ENCODE peak calls at places on chromosomes 1 and 21, in seven cellular contexts. J is NT2/D1, T is GM12878, B is H1, Q is K562, X is HepG2, V is HCT116. D is an unnamed sample.

GRCh38 chr1:223202376-223202775 is 59.3 kb upstream of the TLR5 start:
- DNase-seq in J (no peak), T (no peak), B (no peak), Q (no peak), X (no peak), V (no peak), D (no peak)

GRCh38 chr1:217721692-217722091 is 90.5 kb downstream of the SPATA17 start:
- DNase-seq in J (no peak), T (no peak), B (no peak), Q (no peak), X (no peak), V (no peak), D (no peak)

GRCh38 chr1:162197041-162197511 is 127.6 kb downstream of the NOS1AP start:
- DNase-seq in J (no peak), T (no peak), B (no peak), Q (no peak), X (peak; percentile 82), V (no peak), D (no peak)

GRCh38 chr1:61116421-61116820 is 34.1 kb downstream of the NFIA start:
- DNase-seq in J (no peak), T (no peak), B (no peak), Q (no peak), X (no peak), V (no peak), D (no peak)

GRCh38 chr21:20875741-20876140 is 122.5 kb upstream of the NCAM2 start:
- DNase-seq in J (peak; percentile 3), T (no peak), B (no peak), Q (no peak), X (no peak), V (no peak), D (no peak)

GRCh38 chr1:107480548-107480947 is 339.7 kb downstream of the NTNG1 start:
- DNase-seq in J (no peak), T (no peak), B (no peak), Q (no peak), X (no peak), V (no peak), D (peak; percentile 85)

GRCh38 chr1:247118946-247119446 is 14.8 kb upstream of the ZNF669 start:
- DNase-seq in J (peak; percentile 92), T (no peak), B (peak; percentile 89), Q (peak; percentile 63), X (peak; percentile 79), V (peak; percentile 22), D (peak; percentile 72)

GRCh38 chr1:18908911-18909771 is 6.8 kb upstream of the ALDH4A1 start:
- DNase-seq in J (no peak), T (no peak), B (no peak), Q (peak; percentile 87), X (no peak), V (no peak), D (no peak)

DNA sequence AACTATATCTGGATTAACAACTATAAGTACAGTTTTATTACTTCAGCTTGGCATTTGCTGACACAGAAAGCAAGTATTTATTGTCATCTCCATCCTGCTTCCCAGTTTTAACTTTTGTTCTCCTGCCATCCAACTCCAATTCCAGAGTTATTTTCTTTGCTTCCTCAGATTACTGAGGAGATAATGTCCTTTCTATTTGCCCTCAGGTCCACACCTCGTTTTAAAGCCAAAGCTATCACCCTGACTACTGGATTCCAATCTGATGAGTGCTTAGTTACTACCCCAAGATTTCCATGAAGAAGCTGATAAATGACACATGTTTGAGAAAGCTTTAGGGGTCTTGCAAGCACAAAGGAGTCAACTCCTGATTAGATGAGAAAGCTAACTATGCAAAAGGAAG is 25.2 kb downstream of the ACKR1 start:
- DNase-seq in J (no peak), T (no peak), B (no peak), Q (no peak), X (no peak), V (no peak), D (no peak)
- TF ChIP-seq YY1 in J (no peak), T (no peak), B (no peak), Q (no peak), X (no peak), V (no peak), D (no peak)

DNA sequence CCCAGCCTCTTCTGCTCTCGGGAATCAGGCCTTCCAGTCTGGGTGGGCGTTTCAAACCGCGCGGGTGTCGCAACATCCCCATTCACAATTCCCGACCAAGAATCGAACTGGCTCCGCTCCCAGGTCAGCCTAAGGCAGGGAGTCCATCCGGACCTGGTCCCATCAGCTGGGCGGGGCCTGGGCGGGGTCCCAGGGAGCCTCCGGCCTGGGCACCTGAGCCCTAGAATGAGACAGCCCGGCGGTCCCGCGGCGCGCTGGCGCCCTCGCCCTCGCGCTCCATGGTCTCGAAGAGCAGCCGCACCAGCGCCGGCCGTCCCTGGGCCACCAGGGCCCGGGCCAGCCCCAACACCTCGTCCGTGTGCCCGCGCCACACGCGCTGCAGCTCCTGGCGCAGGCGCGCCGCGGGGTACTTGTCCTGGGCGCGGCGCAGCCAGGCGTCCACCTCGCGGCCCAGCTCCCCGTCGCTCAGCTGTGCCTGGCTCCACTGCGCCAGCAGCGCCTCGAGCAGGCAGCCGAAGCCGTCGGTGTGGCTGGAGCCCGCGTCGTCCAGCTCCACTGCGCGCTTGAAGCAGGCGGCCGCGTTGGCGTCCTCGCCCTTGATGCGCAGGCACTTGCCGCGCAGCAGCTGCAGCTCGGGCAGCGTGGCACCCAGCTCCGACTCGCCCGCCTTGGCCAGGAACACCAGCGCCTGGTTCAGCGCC is 16.9 kb upstream of the PARS2 start:
- DNase-seq in J (no peak), T (no peak), B (peak; percentile 78), Q (no peak), X (no peak), V (no peak), D (no peak)
- TF ChIP-seq YY1 in J (no peak), T (no peak), B (no peak), Q (no peak), X (no peak), V (no peak), D (no peak)

DNA sequence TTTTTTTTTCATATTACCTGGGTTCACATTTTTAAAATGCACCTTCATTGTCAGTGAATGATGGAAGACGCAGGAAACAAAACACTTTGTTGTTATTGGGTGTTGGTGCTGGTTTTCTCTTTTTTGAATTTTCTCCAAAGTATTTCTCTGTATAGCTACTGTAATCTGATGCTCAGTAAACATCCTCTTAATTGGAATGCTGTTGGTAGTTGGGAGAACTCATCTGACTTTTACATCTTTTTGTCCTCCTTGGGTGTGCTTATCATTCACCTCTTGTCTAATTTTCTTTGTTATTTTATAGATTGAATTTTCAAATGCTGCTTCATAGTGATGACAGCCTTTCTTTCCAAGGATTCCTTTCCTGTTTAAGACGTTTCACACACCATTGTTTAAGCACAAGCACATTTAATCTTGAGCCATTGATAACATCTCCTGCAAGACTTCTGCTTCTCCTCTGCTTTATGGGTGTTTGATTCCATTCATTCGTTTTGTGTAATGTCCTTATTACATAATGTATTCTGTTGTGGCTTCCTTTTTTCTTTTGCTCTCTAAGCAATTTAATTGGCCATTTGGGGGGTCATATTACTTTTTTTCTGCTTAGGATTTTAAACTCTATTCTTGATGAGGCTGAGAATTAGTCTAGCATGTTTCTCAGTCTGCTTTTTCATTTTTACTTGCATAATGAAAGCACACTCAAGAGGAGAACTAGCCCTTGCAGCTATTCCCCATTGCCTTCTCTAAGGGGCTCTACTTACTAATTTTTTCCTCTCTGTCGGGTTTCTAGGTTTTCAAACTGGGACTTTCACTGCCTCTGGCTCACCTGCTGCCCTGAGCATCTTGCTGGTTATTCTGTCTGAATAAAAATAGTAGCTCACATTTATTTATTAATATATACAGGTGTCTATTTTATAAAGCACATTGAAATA is 42.0 kb upstream of the CD34 start:
- DNase-seq in J (no peak), T (no peak), B (no peak), Q (no peak), X (no peak), V (no peak), D (no peak)
- TF ChIP-seq YY1 in J (no peak), T (no peak), B (no peak), Q (no peak), X (no peak), V (no peak), D (no peak)

DNA sequence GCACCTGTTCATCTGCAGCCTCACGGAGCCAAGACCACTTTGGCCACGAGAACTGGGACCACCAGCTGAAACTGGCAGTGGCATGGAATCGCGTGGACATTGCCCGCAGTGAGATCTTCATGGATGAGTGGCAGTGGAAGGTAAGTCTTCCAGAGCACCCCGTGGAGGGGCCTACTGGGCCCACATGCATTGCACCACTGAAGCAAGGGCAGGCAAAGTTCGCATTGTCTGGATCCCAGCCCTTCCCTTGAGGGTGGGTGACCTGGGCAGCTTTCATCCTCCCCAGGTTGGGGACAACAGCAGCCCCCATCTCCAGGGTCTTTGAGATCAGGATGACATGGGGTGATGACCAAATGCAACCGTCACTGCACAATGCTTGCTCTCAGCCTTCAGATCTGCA is 37.5 kb downstream of the TRPM2 start:
- DNase-seq in J (no peak), T (no peak), B (no peak), Q (no peak), X (no peak), V (no peak), D (peak; percentile 11)
- TF ChIP-seq YY1 in J (no peak), T (no peak), B (no peak), Q (no peak), X (no peak), V (no peak), D (no peak)

GRCh38 chr1:66626261-66626660 is 92.3 kb downstream of the SGIP1 start:
- DNase-seq in J (no peak), T (no peak), B (no peak), Q (no peak), X (no peak), V (no peak), D (no peak)
- TF ChIP-seq YY1 in J (no peak), T (no peak), B (no peak), Q (no peak), X (no peak), V (no peak), D (no peak)

GRCh38 chr1:38000529-38001453 is 4.5 kb downstream of the FHL3 start:
- DNase-seq in J (peak; percentile 92), T (no peak), B (peak; percentile 56), Q (peak; percentile 50), X (peak; percentile 56), V (no peak), D (peak; percentile 51)
- TF ChIP-seq YY1 in J (no peak), T (no peak), B (no peak), Q (no peak), X (no peak), V (no peak), D (no peak)

GRCh38 chr1:75533085-75533484 is 77.8 kb downstream of the SLC44A5 start:
- DNase-seq in J (no peak), T (no peak), B (no peak), Q (no peak), X (no peak), V (no peak), D (no peak)
- TF ChIP-seq YY1 in J (no peak), T (no peak), B (no peak), Q (no peak), X (no peak), V (no peak), D (no peak)